ENCODE peak calls at places on chromosomes 3 and 15, in six cellular contexts. S is IMR-90; W is CD4-positive, CD25-positive, alpha-beta regulatory T cell; Z is heart left ventricle; A is cardiac muscle cell; B is A549. K is an unnamed sample. For H3K9me3, the result is how much of the 10 kb centered on the place peaks cover.

GRCh38 chr15:77179541-77179998 is 108.7 kb upstream of the TSPAN3 start:
- DNase-seq in S (no peak), W (no peak), Z (no peak), A (peak), B (no peak), K (no peak)

GRCh38 chr3:12195231-12195630 is 36.5 kb upstream of the TIMP4 start:
- DNase-seq in S (peak), W (no peak), Z (no peak), A (no peak), B (no peak), K (peak)

GRCh38 chr3:144415492-144415891 is 443.9 kb downstream of the DIPK2A start:
- DNase-seq in S (no peak), W (no peak), Z (no peak), A (no peak), B (no peak), K (no peak)

GRCh38 chr15:47872869-47873301 is 155.6 kb downstream of the SEMA6D start:
- DNase-seq in S (no peak), W (no peak), Z (peak), A (peak), B (no peak), K (no peak)

GRCh38 chr15:66919421-66919820 is 146.0 kb upstream of the SMAD3 start:
- DNase-seq in S (no peak), W (no peak), Z (no peak), A (peak), B (no peak), K (no peak)

GRCh38 chr3:140443073-140443472 is 234.8 kb upstream of the TRIM42 start:
- DNase-seq in S (no peak), W (no peak), Z (no peak), A (no peak), B (no peak), K (no peak)

GRCh38 chr15:25241241-25241801 is 197.5 kb downstream of the UBE3A start:
- DNase-seq in S (no peak), W (no peak), Z (peak), A (no peak), B (no peak), K (no peak)

GRCh38 chr15:87362531-87362930 is 894.0 kb downstream of the NTRK3 start:
- DNase-seq in S (no peak), W (no peak), Z (no peak), A (no peak), B (no peak), K (peak)

GRCh38 chr3:31196881-31197364 is 302.5 kb upstream of the GADL1 start:
- DNase-seq in S (peak), W (no peak), Z (no peak), A (peak), B (no peak), K (no peak)

GRCh38 chr3:57582470-57583168 is 14.5 kb downstream of the ARF4 start:
- DNase-seq in S (no peak), W (no peak), Z (no peak), A (no peak), B (no peak), K (peak)

GRCh38 chr3:52317601-52318000 is 1.5 kb downstream of the DNAH1 start:
- DNase-seq in S (peak), W (peak), Z (peak), A (peak), B (no peak), K (no peak)
- H3K4me3 ChIP-seq in S (peak), W (peak), Z (peak), A (peak), B (no peak), K (no peak)

DNA sequence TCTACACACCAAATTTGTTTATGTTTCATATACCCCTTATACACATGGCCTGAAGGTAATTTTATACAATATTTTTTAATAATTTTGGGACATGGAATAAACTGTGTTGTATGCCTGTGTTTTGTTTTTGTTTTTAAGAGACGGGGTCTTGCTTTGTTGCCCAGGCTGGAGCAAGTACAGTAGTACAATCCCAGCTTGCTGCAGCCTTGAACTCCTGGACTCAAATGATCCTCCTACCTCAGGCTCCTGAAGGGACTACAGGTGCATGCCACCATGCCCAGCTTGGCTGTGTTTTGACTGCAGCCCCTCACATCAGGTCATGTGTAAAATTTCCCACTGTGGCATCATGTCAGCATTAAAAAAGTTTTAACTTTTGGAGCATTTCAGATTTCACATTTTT is 18.6 kb downstream of the SETD2 start:
- DNase-seq in S (no peak), W (no peak), Z (no peak), A (no peak), B (no peak), K (no peak)
- H3K9me3 ChIP-seq in S (under half), W (under half), Z (under half), A (under half), B (under half), K (under half)

GRCh38 chr15:90703455-90703854 is 13.7 kb upstream of the BLM start:
- DNase-seq in S (no peak), W (no peak), Z (no peak), A (no peak), B (no peak), K (no peak)
- H3K4me3 ChIP-seq in S (no peak), W (no peak), Z (no peak), A (no peak), B (no peak), K (no peak)

GRCh38 chr3:119815716-119816115 is 33.8 kb downstream of the NR1I2 start:
- DNase-seq in S (no peak), W (no peak), Z (no peak), A (no peak), B (no peak), K (no peak)

GRCh38 chr3:119810018-119810435 is 28.1 kb downstream of the NR1I2 start:
- DNase-seq in S (peak), W (peak), Z (peak), A (peak), B (no peak), K (no peak)

GRCh38 chr3:119808843-119809242 is 26.9 kb downstream of the NR1I2 start:
- DNase-seq in S (no peak), W (no peak), Z (no peak), A (no peak), B (no peak), K (no peak)

GRCh38 chr3:119809249-119810017 is 27.5 kb downstream of the NR1I2 start:
- DNase-seq in S (no peak), W (no peak), Z (no peak), A (no peak), B (no peak), K (no peak)

GRCh38 chr3:119812491-119813058 is 30.7 kb downstream of the NR1I2 start:
- DNase-seq in S (no peak), W (no peak), Z (peak), A (no peak), B (no peak), K (no peak)
- H3K9me3 ChIP-seq in S (under half), W (under half), Z (under half), A (under half), B (under half), K (under half)

GRCh38 chr15:74777769-74778598 is 3.9 kb upstream of the CSK start:
- DNase-seq in S (no peak), W (no peak), Z (no peak), A (no peak), B (no peak), K (no peak)
- H3K4me3 ChIP-seq in S (no peak), W (peak), Z (no peak), A (no peak), B (no peak), K (no peak)

K was measured in PC-3.